ENCODE peak calls at places on chromosomes 7 and 10, in nine cellular contexts. O, M, P, V, J, S, E, U and G are unnamed samples.

GRCh38 chr10:117980216-117980615 is 66.5 kb downstream of the RAB11FIP2 start:
- DNase-seq in P (no peak), S (no peak), E (no peak), J (peak), O (peak), M (no peak), V (peak), U (no peak), G (no peak)

GRCh38 chr10:103067484-103067883 is 125.6 kb downstream of the NT5C2 start:
- DNase-seq in J (no peak), O (no peak), M (no peak), V (no peak), E (no peak), U (no peak), S (no peak), P (no peak), G (no peak)

GRCh38 chr7:158094671-158095256 is 492.9 kb downstream of the PTPRN2 start:
- DNase-seq in J (no peak), P (peak), O (no peak), V (no peak), S (no peak), U (no peak), E (no peak), M (peak), G (peak)

GRCh38 chr10:26527018-26527417 is 88.9 kb downstream of the APBB1IP start:
- DNase-seq in J (no peak), U (no peak), P (no peak), S (no peak), O (no peak), V (no peak), E (no peak), M (no peak), G (no peak)

GRCh38 chr7:104444019-104444418 is 115.6 kb downstream of the LHFPL3 start:
- DNase-seq in V (no peak), O (no peak), U (no peak), M (no peak), S (no peak), E (no peak), P (no peak), J (no peak), G (no peak)

GRCh38 chr10:71684356-71685173 is 35.0 kb downstream of the C10orf105 start:
- DNase-seq in S (peak), O (no peak), P (no peak), M (no peak), U (no peak), V (no peak), J (no peak), E (peak), G (no peak)

GRCh38 chr7:108358553-108358952 is 97.7 kb downstream of the NRCAM start:
- DNase-seq in S (no peak), V (peak), E (no peak), O (peak), P (no peak), J (peak), U (no peak), M (no peak), G (no peak)

GRCh38 chr10:5811387-5811821 is 1.8 kb downstream of the GDI2 start:
- DNase-seq in M (no peak), P (no peak), J (peak), O (peak), S (no peak), U (no peak), V (no peak), E (no peak), G (no peak)

GRCh38 chr10:122646511-122647382 is 52.9 kb downstream of the C10orf120 start:
- DNase-seq in P (no peak), M (no peak), O (no peak), S (no peak), J (no peak), U (no peak), E (no peak), V (no peak), G (no peak)

GRCh38 chr7:44177570-44178131 is 11.6 kb downstream of the GCK start:
- DNase-seq in M (no peak), S (no peak), P (no peak), J (peak), E (no peak), O (peak), U (no peak), V (no peak), G (no peak)

GRCh38 chr7:28725045-28725630 is 233.0 kb downstream of the TRIL start:
- DNase-seq in S (no peak), J (no peak), V (no peak), M (no peak), U (no peak), O (no peak), P (no peak), E (no peak), G (no peak)

GRCh38 chr10:25175527-25176420 is 973 bp downstream of the GPR158 start:
- DNase-seq in J (peak), V (no peak), O (no peak), P (no peak), U (no peak), E (peak), S (no peak), M (no peak), G (no peak)

GRCh38 chr10:79084012-79084971 is 15.5 kb downstream of the ZMIZ1 start:
- DNase-seq in O (peak), J (peak), S (no peak), P (no peak), V (no peak), E (peak), U (peak), M (peak), G (peak)

GRCh38 chr10:13399752-13400151 is 51.7 kb upstream of the SEPHS1 start:
- DNase-seq in E (no peak), J (no peak), M (no peak), U (no peak), V (no peak), S (no peak), O (no peak), P (no peak), G (no peak)

GRCh38 chr10:13401142-13401541 is 53.0 kb upstream of the SEPHS1 start:
- DNase-seq in S (no peak), J (no peak), P (no peak), M (no peak), V (no peak), U (no peak), E (no peak), O (no peak), G (no peak)

GRCh38 chr10:13400196-13400965 is 52.3 kb upstream of the SEPHS1 start:
- DNase-seq in V (no peak), U (no peak), J (no peak), E (no peak), M (peak), O (no peak), P (no peak), S (no peak), G (no peak)

GRCh38 chr10:13397052-13397451 is 49.0 kb upstream of the SEPHS1 start:
- DNase-seq in V (no peak), U (no peak), S (no peak), J (no peak), P (no peak), M (no peak), E (no peak), O (no peak), G (no peak)

DNA sequence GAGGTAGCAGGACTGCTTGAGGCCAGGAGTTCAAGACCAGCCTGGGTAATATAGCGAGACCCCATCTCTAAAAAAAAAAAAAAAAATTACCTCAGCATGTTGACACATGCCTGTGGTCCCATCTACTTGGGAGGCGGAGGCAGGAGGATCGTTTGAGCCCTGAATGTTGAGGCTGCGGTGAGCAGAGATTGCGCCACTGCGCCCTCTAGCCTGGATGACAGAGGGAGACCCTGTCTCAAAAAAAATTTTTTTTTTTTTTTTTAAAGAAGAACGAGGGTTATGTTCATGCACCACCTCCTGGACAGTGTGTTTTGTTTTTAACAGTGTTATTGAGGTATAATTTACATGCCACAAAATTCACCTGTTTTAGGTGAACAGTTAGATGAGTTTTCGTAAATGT is 51.1 kb upstream of the SEPHS1 start:
- DNase-seq in J (no peak), V (no peak), P (no peak), O (no peak), M (no peak), S (no peak), U (no peak), E (no peak), G (no peak)
- TF ChIP-seq CTCF in J (no peak), V (no peak), P (no peak), O (no peak), M (no peak), S (peak), U (no peak), E (no peak), G (no peak)

GRCh38 chr10:90751107-90751997 is 106.5 kb downstream of the HTR7 start:
- DNase-seq in M (no peak), S (peak), P (no peak), O (peak), V (no peak), J (no peak), E (peak), U (peak), G (no peak)
- TF ChIP-seq CTCF in M (no peak), S (peak), P (peak), O (peak), V (peak), J (peak), E (peak), U (peak), G (peak)

GRCh38 chr7:73585196-73585595 is 6.8 kb upstream of the TBL2 start:
- DNase-seq in V (no peak), O (no peak), J (no peak), P (no peak), S (no peak), U (no peak), E (no peak), M (no peak), G (no peak)
- TF ChIP-seq CTCF in V (no peak), O (no peak), J (no peak), P (no peak), S (no peak), U (no peak), E (no peak), M (no peak), G (no peak)

DNA sequence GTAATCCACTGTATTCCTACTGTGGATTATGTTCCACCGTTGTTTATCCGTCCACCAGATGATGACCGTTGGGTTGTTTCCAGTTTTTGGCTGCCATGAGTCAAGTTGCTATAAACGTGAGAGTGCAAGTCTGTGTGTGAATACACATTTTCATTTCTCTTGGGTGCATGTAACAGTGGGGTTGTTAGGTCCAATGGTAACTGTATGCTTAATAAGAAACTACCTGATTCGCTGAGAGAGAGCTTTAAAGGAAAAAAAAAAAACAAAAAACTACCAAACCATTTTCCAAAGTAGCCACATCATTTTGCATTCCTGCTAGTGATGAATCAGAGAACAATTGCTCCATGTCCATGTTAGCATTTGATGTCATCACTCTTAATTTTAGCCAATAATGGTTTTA is 15.9 kb downstream of the UBN2 start:
- DNase-seq in S (no peak), J (peak), O (peak), V (peak), M (no peak), U (no peak), E (no peak), P (no peak), G (no peak)
- TF ChIP-seq CTCF in S (no peak), J (no peak), O (no peak), V (no peak), M (no peak), U (no peak), E (no peak), P (no peak), G (no peak)

GRCh38 chr10:93034426-93034825 is 26.2 kb upstream of the CYP26C1 start:
- DNase-seq in M (no peak), U (no peak), E (no peak), J (peak), S (no peak), V (no peak), P (no peak), O (no peak), G (no peak)

GRCh38 chr10:93039110-93039509 is 21.5 kb upstream of the CYP26C1 start:
- DNase-seq in J (no peak), V (no peak), P (no peak), M (no peak), U (no peak), S (no peak), E (no peak), O (no peak), G (no peak)

GRCh38 chr10:93039721-93040120 is 20.9 kb upstream of the CYP26C1 start:
- DNase-seq in J (peak), P (no peak), E (no peak), U (no peak), V (no peak), O (peak), S (peak), M (no peak), G (no peak)
- TF ChIP-seq CTCF in J (peak), P (no peak), E (peak), U (no peak), V (peak), O (peak), S (peak), M (no peak), G (no peak)

GRCh38 chr10:1698185-1698584 is 39.1 kb downstream of the ADARB2 start:
- DNase-seq in S (no peak), M (no peak), O (no peak), U (no peak), P (no peak), V (no peak), E (no peak), J (no peak), G (no peak)
- TF ChIP-seq CTCF in S (no peak), M (no peak), O (no peak), U (no peak), P (no peak), V (no peak), E (no peak), J (no peak), G (no peak)

GRCh38 chr7:7330997-7331396 is 148.7 kb downstream of the C1GALT1 start:
- DNase-seq in V (no peak), U (no peak), M (no peak), S (no peak), O (no peak), E (no peak), P (no peak), J (no peak), G (no peak)
- TF ChIP-seq CTCF in V (no peak), U (no peak), M (no peak), S (no peak), O (no peak), E (no peak), P (no peak), J (no peak), G (peak)